ENCODE peak calls at places on chromosomes 16 and 17, in nine cellular contexts. M is WTC11; D is AG09309; U is GM13976; P is OCI-LY7; O is A549; E is breast epithelium; G is activated CD8-positive, alpha-beta T cell treated with anti-CD3 and anti-CD28 coated beads for 36 hours; K is fibroblast of lung. F is an unnamed sample.

GRCh38 chr17:48903401-48903800 is 4.8 kb upstream of the UBE2Z start:
- DNase-seq in M (no peak), D (no peak), U (no peak), P (no peak), O (no peak), E (no peak), G (no peak), K (no peak), F (no peak)

GRCh38 chr16:730666-731509 is 4.0 kb downstream of the HAGHL start:
- DNase-seq in M (no peak), D (no peak), U (no peak), P (no peak), O (no peak), E (no peak), G (peak; percentile 1), K (no peak), F (no peak)

GRCh38 chr16:63752347-63752746 is 1369.5 kb downstream of the CDH11 start:
- DNase-seq in M (no peak), D (no peak), U (no peak), P (no peak), O (no peak), E (no peak), G (no peak), K (no peak), F (no peak)

GRCh38 chr17:37608369-37609169 is 649 bp downstream of the SYNRG start:
- DNase-seq in M (peak; percentile 69), D (no peak), U (peak; percentile 18), P (peak; percentile 53), O (peak; percentile 61), E (no peak), G (peak; percentile 23), K (peak; percentile 54), F (peak; percentile 28)

GRCh38 chr17:51006601-51007000 is 114.1 kb downstream of the SPAG9 start:
- DNase-seq in M (no peak), D (no peak), U (no peak), P (no peak), O (no peak), E (no peak), G (no peak), K (peak; percentile 88), F (no peak)

GRCh38 chr17:41917192-41917591 is 1.6 kb downstream of the ACLY start:
- DNase-seq in M (no peak), D (peak; percentile 42), U (no peak), P (no peak), O (no peak), E (no peak), G (no peak), K (peak; percentile 79), F (no peak)

GRCh38 chr17:77645441-77646430 is 312.8 kb upstream of the TNRC6C start:
- DNase-seq in M (no peak), D (peak; percentile 18), U (no peak), P (no peak), O (no peak), E (no peak), G (peak; percentile 86), K (peak; percentile 27), F (no peak)

GRCh38 chr17:36849871-36850348 is 87.4 kb upstream of the LHX1 start:
- DNase-seq in M (no peak), D (peak; percentile 11), U (peak; percentile 56), P (peak; percentile 4), O (peak; percentile 38), E (no peak), G (peak; percentile 72), K (peak; percentile 83), F (peak; percentile 58)

GRCh38 chr16:15639061-15639568 is 3.8 kb downstream of the MARF1 start:
- DNase-seq in M (no peak), D (no peak), U (peak; percentile 38), P (peak; percentile 79), O (no peak), E (no peak), G (peak; percentile 51), K (no peak), F (peak; percentile 29)

GRCh38 chr17:50184611-50185398 is 16.6 kb downstream of the COL1A1 start:
- DNase-seq in M (no peak), D (no peak), U (peak; percentile 57), P (no peak), O (no peak), E (no peak), G (peak; percentile 28), K (peak; percentile 65), F (peak; percentile 51)

GRCh38 chr17:51263001-51263400 is 2.7 kb downstream of the UTP18 start:
- DNase-seq in M (no peak), D (no peak), U (no peak), P (no peak), O (no peak), E (no peak), G (no peak), K (peak; percentile 17), F (no peak)

GRCh38 chr17:63480192-63480784 is 3.4 kb downstream of the ACE start:
- DNase-seq in M (no peak), D (no peak), U (no peak), P (no peak), O (no peak), E (no peak), G (no peak), K (no peak), F (no peak)

GRCh38 chr17:3961564-3962047 is 2.6 kb downstream of the ATP2A3 start:
- DNase-seq in M (no peak), D (no peak), U (no peak), P (peak; percentile 97), O (no peak), E (no peak), G (peak; percentile 65), K (no peak), F (no peak)

GRCh38 chr16:83952587-83952939 is 477 bp upstream of the OSGIN1 start:
- DNase-seq in M (no peak), D (no peak), U (no peak), P (no peak), O (peak; percentile 61), E (no peak), G (no peak), K (peak; percentile 72), F (no peak)

GRCh38 chr17:39903158-39903884 is 15.1 kb downstream of the GSDMB start:
- DNase-seq in M (no peak), D (no peak), U (no peak), P (no peak), O (no peak), E (no peak), G (peak; percentile 43), K (no peak), F (no peak)

DNA sequence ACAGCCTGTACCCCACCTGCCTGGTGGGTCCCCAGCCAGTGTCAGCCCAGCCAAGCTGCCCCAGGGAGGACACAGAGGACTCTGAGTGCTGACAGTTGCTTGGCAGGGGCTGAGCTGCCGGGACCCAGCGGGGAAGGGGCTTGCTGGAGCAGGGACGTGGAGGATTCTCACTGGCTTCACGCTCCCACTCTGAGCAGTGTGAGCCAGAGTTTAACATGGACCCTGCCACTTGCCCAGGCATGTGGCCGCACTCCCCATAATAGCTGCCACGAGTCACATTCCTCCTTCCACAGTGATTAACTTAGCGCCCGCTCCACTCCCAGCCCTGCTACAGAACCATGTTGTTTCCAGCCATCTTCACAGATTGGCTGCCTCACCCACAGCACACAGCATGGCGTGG is 31.2 kb downstream of the SREBF1 start:
- DNase-seq in M (no peak), D (no peak), U (no peak), P (no peak), O (no peak), E (no peak), G (no peak), K (peak; percentile 49), F (no peak)
- TF ChIP-seq CTCF in M (no peak), D (no peak), U (no peak), P (no peak), O (no peak), E (no peak), G (no peak), K (no peak), F (no peak)

GRCh38 chr17:7038025-7038862 is 2.4 kb downstream of the SLC16A13 start:
- DNase-seq in M (no peak), D (no peak), U (no peak), P (no peak), O (no peak), E (no peak), G (no peak), K (no peak), F (no peak)
- TF ChIP-seq CTCF in M (no peak), D (no peak), U (no peak), P (peak; percentile 26), O (no peak), E (no peak), G (no peak), K (no peak), F (peak; percentile 18)

DNA sequence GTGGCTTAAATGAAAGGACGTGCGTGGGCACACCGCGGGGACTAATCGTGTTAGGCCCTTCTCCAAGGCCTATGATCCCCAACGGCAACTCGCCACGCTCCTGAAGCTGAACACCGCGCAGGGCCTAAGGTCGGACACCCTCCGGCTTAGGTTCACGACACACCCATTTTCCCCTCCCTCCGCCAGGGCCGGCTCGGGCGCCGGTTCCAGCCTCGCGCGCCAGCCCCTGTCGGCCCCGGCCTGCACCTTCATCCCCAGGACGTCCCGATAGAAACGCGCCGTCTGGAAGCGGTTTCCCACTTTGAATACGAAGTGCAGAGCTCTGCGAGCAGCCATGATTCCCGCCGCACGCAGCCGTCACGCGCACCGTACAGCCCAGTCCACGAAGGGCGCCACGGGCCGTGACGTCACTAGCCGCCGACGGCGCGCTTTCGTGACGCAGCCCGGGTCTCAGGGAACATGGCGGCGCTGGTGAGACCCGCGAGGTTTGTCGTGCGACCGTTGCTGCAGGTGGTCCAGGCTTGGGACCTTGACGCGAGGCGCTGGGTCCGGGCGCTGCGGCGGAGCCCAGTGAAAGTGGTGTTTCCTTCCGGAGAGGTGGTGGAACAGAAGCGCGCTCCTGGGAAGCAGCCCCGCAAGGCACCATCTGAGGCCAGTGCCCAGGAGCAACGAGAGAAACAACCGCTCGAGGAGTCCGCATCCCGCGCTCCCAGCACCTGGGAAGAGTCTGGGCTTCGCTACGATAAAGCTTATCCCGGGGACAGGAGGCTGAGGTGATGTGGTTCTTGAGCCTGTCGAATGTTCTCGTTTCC is at the start of the genes GLOD4 and MRM3:
- DNase-seq in M (peak; percentile 92), D (peak; percentile 24), U (peak; percentile 99), P (peak; percentile 88), O (peak; percentile 95), E (peak; percentile 94), G (peak; percentile 96), K (peak; percentile 81), F (peak; percentile 98)
- TF ChIP-seq CTCF in M (no peak), D (no peak), U (no peak), P (peak; percentile 7), O (no peak), E (peak; percentile 38), G (peak; percentile 15), K (no peak), F (no peak)

DNA sequence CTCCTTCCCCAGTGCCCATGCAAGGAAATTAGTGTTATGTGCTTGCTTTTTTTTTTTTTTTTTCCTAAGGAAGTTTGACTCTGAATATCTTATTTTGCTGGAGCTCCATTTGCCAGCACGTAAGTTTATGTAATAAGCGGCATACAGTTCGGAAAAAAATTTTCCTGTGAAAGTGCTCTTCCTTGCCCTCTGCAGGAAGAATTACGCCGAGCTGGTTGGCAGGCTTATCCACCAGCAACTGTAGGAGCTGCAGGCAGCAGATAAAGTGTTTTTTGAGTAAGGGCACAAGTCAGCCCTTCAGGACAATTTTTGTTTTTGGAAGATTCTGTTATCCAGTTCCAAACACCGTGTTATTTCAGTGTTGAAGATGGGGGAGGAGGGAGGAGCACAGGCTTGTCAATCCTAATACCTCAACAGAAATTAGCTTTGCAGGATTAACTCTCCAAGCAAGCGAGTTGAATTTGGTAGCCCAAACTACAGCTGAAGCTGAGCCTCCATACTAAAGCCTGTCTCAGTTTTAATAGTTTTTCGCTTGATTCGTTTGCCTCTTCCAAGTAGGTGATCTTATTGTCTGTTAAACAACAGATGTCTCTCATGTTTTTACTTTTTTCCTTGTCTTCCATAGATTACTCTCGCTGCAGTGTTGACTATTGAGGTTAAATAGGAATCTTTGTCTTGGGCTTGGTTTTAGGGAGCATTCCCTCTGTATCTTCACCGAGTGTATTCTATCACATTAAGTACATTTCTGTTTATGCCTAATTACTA is 1.1 kb downstream of the SPECC1 start:
- DNase-seq in M (peak; percentile 28), D (peak; percentile 43), U (no peak), P (no peak), O (peak; percentile 65), E (no peak), G (no peak), K (peak; percentile 55), F (no peak)
- TF ChIP-seq CTCF in M (no peak), D (peak; percentile 63), U (no peak), P (peak; percentile 38), O (peak; percentile 63), E (peak; percentile 27), G (no peak), K (peak; percentile 69), F (peak; percentile 5)

F was measured in GM10248.